ENCODE peak calls at places on chromosomes 2 and 18, in eight cellular contexts. Q is prostate gland, T is IMR-90, J is astrocyte, L is heart right ventricle, O is bronchial epithelial cell, C is NT2/D1, H is Caco-2. D is an unnamed sample. For H3K36me3, the result is how much of the 10 kb centered on the place peaks cover.

GRCh38 chr2:169716229-169716886 is 17.3 kb upstream of the KLHL23 start:
- DNase-seq in Q (peak), L (no peak), H (no peak), T (peak), J (peak), O (peak), C (no peak), D (no peak)

GRCh38 chr2:144333144-144333555 is 186.8 kb downstream of the ZEB2 start:
- DNase-seq in O (no peak), H (no peak), L (no peak), Q (no peak), J (no peak), C (no peak), T (no peak), D (no peak)

GRCh38 chr2:162123806-162124758 is 28.0 kb downstream of the GCG start:
- DNase-seq in H (no peak), C (peak), J (no peak), L (no peak), T (peak), Q (peak), O (peak), D (peak)

GRCh38 chr2:65818873-65819451 is 386.6 kb upstream of the SPRED2 start:
- DNase-seq in T (no peak), H (no peak), C (no peak), Q (no peak), J (peak), O (peak), L (no peak), D (no peak)

GRCh38 chr2:35973132-35973736 is 382.3 kb upstream of the CRIM1 start:
- DNase-seq in J (peak), T (peak), Q (no peak), C (peak), O (peak), H (no peak), L (no peak), D (peak)

GRCh38 chr18:13725566-13726227 is 661 bp downstream of the FAM210A start:
- DNase-seq in T (peak), Q (no peak), O (no peak), J (peak), H (no peak), C (no peak), L (no peak), D (peak)

GRCh38 chr2:118974103-118974911 is 32.3 kb downstream of the MARCO start:
- DNase-seq in H (peak), L (no peak), C (no peak), J (no peak), O (peak), Q (no peak), T (peak), D (peak)

GRCh38 chr2:36672199-36672598 is 24.3 kb upstream of the VIT start:
- DNase-seq in C (no peak), H (no peak), L (no peak), O (peak), Q (no peak), J (peak), T (peak), D (no peak)

GRCh38 chr2:24494415-24494814 is 3.4 kb downstream of the NCOA1 start:
- DNase-seq in H (no peak), C (no peak), T (no peak), L (no peak), J (no peak), O (no peak), Q (no peak), D (no peak)

GRCh38 chr2:157843935-157844334 is 32.2 kb downstream of the ACVR1 start:
- DNase-seq in T (no peak), H (no peak), L (no peak), Q (no peak), J (no peak), O (no peak), C (no peak), D (no peak)

GRCh38 chr2:148680462-148680861 is 35.9 kb downstream of the EPC2 start:
- DNase-seq in O (peak), T (peak), Q (no peak), J (peak), H (no peak), C (no peak), L (no peak), D (no peak)

GRCh38 chr2:102782916-102783315 is 21.1 kb downstream of the TMEM182 start:
- DNase-seq in J (no peak), C (no peak), Q (no peak), T (no peak), H (no peak), O (no peak), L (no peak), D (no peak)

GRCh38 chr18:45752681-45753080 is 28.7 kb downstream of the SLC14A1 start:
- DNase-seq in J (no peak), Q (no peak), O (no peak), C (no peak), T (no peak), H (no peak), L (no peak), D (no peak)

GRCh38 chr2:66771359-66771978 is 336.5 kb downstream of the MEIS1 start:
- DNase-seq in Q (no peak), J (peak), O (peak), C (no peak), T (peak), L (no peak), H (no peak), D (no peak)

GRCh38 chr18:79246309-79247108 is 149.2 kb upstream of the NFATC1 start:
- DNase-seq in O (peak), L (peak), Q (peak), H (peak), J (peak), T (peak), C (peak), D (peak)

GRCh38 chr2:216765810-216766259 is 70.5 kb upstream of the IGFBP5 start:
- DNase-seq in T (no peak), Q (no peak), J (no peak), O (no peak), C (peak), L (peak), H (no peak), D (peak)

GRCh38 chr2:54457326-54458023 is 1.3 kb downstream of the SPTBN1 start:
- DNase-seq in H (peak), J (no peak), C (no peak), O (no peak), L (no peak), T (no peak), Q (no peak), D (peak)

GRCh38 chr18:50057009-50057408 is 137.9 kb downstream of the MYO5B start:
- DNase-seq in L (no peak), C (no peak), J (no peak), T (no peak), H (no peak), O (peak), Q (no peak), D (no peak)

GRCh38 chr18:2854871-2855270 is 8.1 kb downstream of the EMILIN2 start:
- DNase-seq in H (no peak), Q (no peak), O (no peak), C (no peak), L (no peak), T (no peak), J (no peak), D (no peak)

GRCh38 chr18:62846334-62846733 is 131.0 kb downstream of the PHLPP1 start:
- DNase-seq in C (no peak), J (no peak), H (no peak), T (no peak), O (no peak), L (no peak), Q (no peak), D (no peak)

GRCh38 chr2:88060907-88061275 is 5.3 kb upstream of the KRCC1 start:
- DNase-seq in J (no peak), O (no peak), H (no peak), Q (no peak), C (no peak), T (no peak), L (no peak), D (no peak)

GRCh38 chr18:46518438-46518837 is 138.6 kb downstream of the LOXHD1 start:
- DNase-seq in L (peak), Q (peak), O (peak), T (no peak), J (no peak), C (no peak), H (no peak), D (peak)

GRCh38 chr18:44047585-44047984 is 633.1 kb upstream of the SETBP1 start:
- DNase-seq in Q (no peak), O (no peak), C (no peak), J (no peak), H (no peak), L (no peak), T (no peak), D (no peak)

DNA sequence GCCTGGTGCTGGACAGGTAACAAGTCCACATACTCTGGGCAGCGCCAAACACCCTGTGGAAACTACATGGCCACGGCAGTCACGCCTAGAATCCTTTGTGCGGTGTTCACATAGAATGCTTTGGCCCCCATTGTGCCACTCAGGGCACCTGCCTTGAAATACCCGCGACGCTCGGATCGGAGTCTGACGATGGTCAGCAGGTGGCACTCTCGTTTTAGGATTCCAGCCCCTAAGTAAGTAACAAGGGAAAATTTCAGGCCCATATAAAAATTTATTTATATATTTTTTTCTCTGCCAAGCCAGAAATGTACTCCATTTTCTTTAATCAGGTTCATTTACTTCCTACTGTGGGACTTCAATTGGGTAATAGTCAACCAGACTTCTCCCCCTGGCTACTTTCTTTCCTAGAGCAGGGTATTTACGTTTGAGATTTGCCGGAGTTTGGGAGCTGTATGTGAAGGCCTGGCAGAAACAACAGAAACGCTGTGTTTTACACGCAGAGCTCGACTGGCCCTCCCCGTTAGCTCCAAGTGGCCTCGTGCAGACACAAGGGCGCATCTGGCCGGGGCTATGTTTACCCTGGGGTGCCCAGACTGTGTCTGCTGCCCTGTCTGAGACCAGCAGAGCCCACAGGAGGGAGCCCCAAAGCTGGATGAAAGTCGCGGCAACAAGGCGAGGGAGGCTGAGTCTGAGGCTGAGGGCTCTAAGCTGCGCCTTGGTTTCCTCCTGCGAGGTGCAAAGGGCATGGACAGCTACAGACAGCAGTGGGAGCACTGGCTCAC is 41.6 kb downstream of the LRRC30 start:
- DNase-seq in Q (peak), H (peak), T (peak), J (peak), O (peak), C (peak), L (peak), D (peak)
- H3K4me3 ChIP-seq in Q (no peak), H (no peak), T (no peak), J (no peak), O (peak), C (no peak), L (peak), D (no peak)

GRCh38 chr2:237383991-237384671 is 29.8 kb downstream of the COL6A3 start:
- DNase-seq in O (no peak), T (peak), C (no peak), J (no peak), H (no peak), L (no peak), Q (no peak), D (no peak)
- H3K36me3 ChIP-seq in O (under half), T (half or more), C (under half), J (under half), H (under half), L (under half), Q (under half), D (under half)

GRCh38 chr2:177262137-177262536 is 2.4 kb downstream of the NFE2L2 start:
- DNase-seq in J (no peak), Q (no peak), H (no peak), C (no peak), O (no peak), L (no peak), T (no peak), D (no peak)
- H3K4me3 ChIP-seq in J (peak), Q (peak), H (peak), C (peak), O (peak), L (peak), T (peak), D (no peak)

DNA sequence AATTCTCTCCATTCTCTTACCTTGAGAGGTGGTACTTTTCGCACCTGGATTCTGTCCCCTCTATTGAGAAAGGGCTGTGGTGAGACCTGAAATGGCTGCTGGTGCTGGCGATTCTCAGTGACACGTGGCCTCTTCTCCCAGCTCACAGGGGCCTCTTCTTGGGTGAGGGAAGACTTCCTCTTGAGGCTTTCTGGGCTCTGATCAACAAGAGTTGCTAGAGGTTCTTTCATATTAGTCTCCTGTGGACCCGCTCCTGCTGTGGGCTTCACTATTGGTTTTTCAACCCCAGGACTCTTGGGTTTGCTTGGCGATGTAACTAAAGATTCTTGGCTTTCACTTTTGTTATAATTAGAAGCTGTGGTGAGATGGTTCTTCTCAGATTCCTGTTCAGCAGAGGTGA is 76.3 kb upstream of the DTNB start:
- DNase-seq in L (no peak), T (no peak), O (no peak), J (no peak), C (no peak), H (no peak), Q (no peak), D (no peak)
- H3K36me3 ChIP-seq in L (under half), T (under half), O (under half), J (under half), C (under half), H (under half), Q (under half), D (under half)

DNA sequence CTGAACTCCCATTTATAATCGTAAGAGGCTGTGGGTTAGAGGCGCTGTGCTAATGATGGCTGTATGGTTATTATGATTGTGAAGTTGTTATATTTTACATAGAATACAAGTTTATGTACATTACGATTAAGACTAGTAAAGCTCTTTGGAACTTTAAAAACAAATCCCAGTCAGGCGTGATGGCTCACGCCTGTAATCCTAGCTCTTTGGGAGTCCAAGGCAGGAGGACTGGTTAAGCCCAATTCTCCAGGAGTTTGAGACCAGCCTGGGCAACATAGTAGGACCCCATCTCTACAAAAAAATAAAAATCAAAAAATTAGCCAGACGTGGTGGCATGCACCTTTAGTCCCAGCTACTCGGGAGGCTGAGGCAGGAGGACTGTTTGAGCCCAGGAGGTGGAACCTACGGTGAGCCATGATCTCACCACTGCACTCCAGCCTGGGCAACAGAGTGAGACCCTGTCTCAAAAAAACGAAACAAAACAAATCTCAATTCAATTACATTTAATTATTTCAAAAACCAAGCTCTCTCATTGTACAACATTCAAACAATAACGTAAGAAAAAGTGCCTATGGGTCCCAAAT is 23.9 kb upstream of the KCMF1 start:
- DNase-seq in T (no peak), Q (no peak), O (no peak), J (no peak), H (no peak), C (no peak), L (no peak), D (no peak)
- H3K4me3 ChIP-seq in T (no peak), Q (no peak), O (no peak), J (no peak), H (no peak), C (no peak), L (no peak), D (no peak)

GRCh38 chr2:98551316-98551715 is 57.0 kb downstream of the COA5 start:
- DNase-seq in T (no peak), H (no peak), C (no peak), Q (no peak), O (no peak), L (no peak), J (no peak), D (no peak)

GRCh38 chr2:98556634-98557033 is 51.7 kb downstream of the COA5 start:
- DNase-seq in O (no peak), L (no peak), Q (no peak), J (no peak), C (no peak), T (no peak), H (no peak), D (no peak)

GRCh38 chr2:98552499-98553179 is 55.7 kb downstream of the COA5 start:
- DNase-seq in O (peak), T (peak), L (no peak), C (no peak), J (peak), H (no peak), Q (no peak), D (no peak)

GRCh38 chr2:98555681-98556080 is 52.6 kb downstream of the COA5 start:
- DNase-seq in J (no peak), H (peak), O (no peak), Q (no peak), L (no peak), T (no peak), C (no peak), D (no peak)

DNA sequence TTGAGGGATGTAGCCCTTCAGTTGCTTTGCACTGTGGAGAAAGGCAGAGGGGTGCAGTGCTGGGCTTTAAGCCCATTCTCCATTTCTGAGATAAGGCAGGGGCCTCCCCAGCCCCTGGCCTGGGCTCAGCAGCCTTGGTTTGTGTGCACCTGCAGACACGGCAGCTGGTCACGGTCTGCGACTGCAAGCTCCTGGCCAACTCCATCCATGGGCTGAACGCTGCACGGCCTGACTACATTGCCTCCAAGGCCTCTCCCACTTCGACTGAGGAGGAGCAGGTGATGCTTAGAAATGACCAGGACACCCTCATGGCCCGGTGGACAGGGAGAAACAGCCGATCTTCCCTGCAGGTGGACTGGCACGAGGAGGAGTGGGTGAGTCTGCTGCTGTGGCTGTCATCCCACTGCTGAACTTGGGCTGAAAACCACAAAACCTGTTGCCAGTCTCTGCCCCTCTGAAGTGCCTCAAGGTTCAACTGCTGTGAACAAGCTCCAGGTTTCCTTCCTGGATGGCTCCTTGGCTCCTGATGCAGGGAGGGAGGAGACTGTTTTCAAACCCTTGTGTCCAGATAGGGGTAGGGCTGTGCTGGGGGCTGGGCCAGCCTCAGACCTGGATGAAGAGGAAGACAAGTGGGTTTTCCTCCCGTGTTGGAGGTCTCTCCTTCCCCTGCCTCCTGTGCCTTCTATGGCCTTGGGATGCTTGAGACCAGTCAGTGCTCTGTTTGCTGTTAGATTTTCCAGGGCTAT is 54.0 kb downstream of the COA5 start:
- DNase-seq in L (no peak), Q (no peak), H (peak), J (no peak), O (no peak), T (no peak), C (no peak), D (no peak)
- H3K36me3 ChIP-seq in L (under half), Q (under half), H (under half), J (under half), O (under half), T (under half), C (half or more), D (under half)

DNA sequence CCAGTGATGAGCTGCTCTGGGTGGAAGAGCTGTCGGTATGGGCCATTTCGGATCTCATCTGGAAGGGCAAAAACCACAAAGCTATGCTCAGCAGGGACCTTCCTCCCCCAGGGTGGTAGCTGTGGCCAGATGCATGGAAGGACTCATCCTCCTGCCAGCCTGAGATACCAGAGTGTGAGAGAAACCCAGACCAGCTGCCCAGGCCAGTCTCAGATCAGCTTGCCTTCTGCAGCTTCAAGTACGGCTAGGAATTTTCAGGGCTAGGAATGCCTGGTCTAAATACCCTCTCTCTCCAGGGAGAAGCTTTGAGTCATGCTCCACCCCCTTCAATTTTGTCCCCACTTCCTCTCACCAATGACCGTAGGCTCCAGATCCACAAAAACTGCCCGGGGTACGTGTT is 1.4 kb upstream of the TUBA4B start:
- DNase-seq in O (no peak), J (no peak), Q (no peak), L (no peak), H (no peak), T (no peak), C (no peak), D (no peak)
- H3K4me3 ChIP-seq in O (peak), J (no peak), Q (no peak), L (peak), H (no peak), T (no peak), C (no peak), D (no peak)

DNA sequence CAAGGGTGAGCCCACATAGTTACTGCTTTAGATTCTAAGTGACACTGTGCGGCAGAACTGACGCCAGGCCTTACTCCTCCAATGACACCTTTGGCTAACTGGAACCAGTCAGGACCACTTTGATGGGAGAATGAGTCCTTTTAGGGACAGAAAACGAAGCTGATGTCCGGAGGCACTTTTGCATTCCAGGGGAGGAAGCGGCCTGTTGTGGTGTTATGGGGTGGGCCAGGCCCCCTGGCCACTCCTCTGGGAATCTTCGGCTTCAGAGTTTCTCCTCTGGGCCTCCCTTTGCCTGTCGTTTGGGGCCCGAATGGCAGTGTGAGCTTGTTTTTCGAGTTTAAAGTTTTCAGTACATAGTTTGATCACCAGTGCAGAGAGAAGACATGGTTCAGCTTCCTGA is 65.9 kb downstream of the MBP start:
- DNase-seq in T (no peak), L (no peak), H (no peak), C (no peak), O (no peak), J (no peak), Q (no peak), D (no peak)
- H3K36me3 ChIP-seq in T (under half), L (under half), H (under half), C (under half), O (under half), J (under half), Q (under half), D (under half)

GRCh38 chr2:184779777-184780176 is 181.4 kb downstream of the ZNF804A start:
- DNase-seq in Q (no peak), T (no peak), H (no peak), J (no peak), O (no peak), L (no peak), C (no peak), D (no peak)

GRCh38 chr2:184780944-184781343 is 182.6 kb downstream of the ZNF804A start:
- DNase-seq in H (no peak), T (peak), L (no peak), J (no peak), C (no peak), Q (no peak), O (no peak), D (no peak)

GRCh38 chr2:184783576-184783975 is 185.2 kb downstream of the ZNF804A start:
- DNase-seq in C (no peak), Q (no peak), J (no peak), O (no peak), L (no peak), T (no peak), H (no peak), D (no peak)

GRCh38 chr2:184780384-184780783 is 182.1 kb downstream of the ZNF804A start:
- DNase-seq in C (no peak), J (no peak), L (no peak), H (no peak), T (no peak), O (no peak), Q (no peak), D (no peak)
- H3K4me3 ChIP-seq in C (no peak), J (no peak), L (no peak), H (no peak), T (no peak), O (no peak), Q (no peak), D (no peak)